ENCODE peak calls at places on chromosomes 11 and 22, in six cellular contexts. X is progenitor cell of endocrine pancreas; Q is neuronal stem cell; O is activated effector memory CD4-positive, alpha-beta T cell treated with Interleukin-2 at 50 U/mL for 16 hours; G is bronchial epithelial cell; W is GM12892. E is an unnamed sample.

GRCh38 chr22:27242111-27242436 is 559.5 kb downstream of the MN1 start:
- DNase-seq in G (no peak), W (no peak), O (no peak), Q (no peak), X (no peak), E (no peak)

GRCh38 chr22:47796128-47796908 is 1033.9 kb downstream of the TBC1D22A start:
- DNase-seq in G (no peak), W (no peak), Q (no peak), O (no peak), X (no peak), E (no peak)

GRCh38 chr11:44340656-44341055 is 30.7 kb upstream of the ALX4 start:
- DNase-seq in O (no peak), X (no peak), Q (no peak), W (no peak), G (no peak), E (no peak)

GRCh38 chr22:28075260-28075981 is 156.4 kb upstream of the PITPNB start:
- DNase-seq in G (peak; percentile 67), X (no peak), Q (no peak), W (no peak), O (no peak), E (no peak)

GRCh38 chr11:129703846-129704245 is 111.8 kb upstream of the TMEM45B start:
- DNase-seq in O (no peak), X (no peak), W (no peak), Q (no peak), G (no peak), E (no peak)

GRCh38 chr11:62402226-62402625 is 16.6 kb upstream of the SCGB1A1 start:
- DNase-seq in W (no peak), O (peak; percentile 55), Q (no peak), X (no peak), G (no peak), E (no peak)

GRCh38 chr11:60866911-60867870 is at the start of gene ZP1:
- DNase-seq in O (no peak), G (no peak), W (no peak), X (no peak), Q (no peak), E (peak; percentile 34)

GRCh38 chr11:35717520-35717919 is 54.9 kb downstream of the TRIM44 start:
- DNase-seq in O (no peak), W (no peak), X (no peak), Q (no peak), G (no peak), E (no peak)

GRCh38 chr11:130121430-130121978 is 38.1 kb upstream of the ST14 start:
- DNase-seq in O (no peak), X (no peak), Q (no peak), W (no peak), G (peak; percentile 52), E (no peak)

GRCh38 chr22:39598017-39598965 is 27.7 kb downstream of the CACNA1I start:
- DNase-seq in W (no peak), X (peak; percentile 68), G (peak; percentile 37), Q (peak; percentile 45), O (peak; percentile 49), E (peak; percentile 28)

GRCh38 chr11:7467652-7468051 is 17.7 kb upstream of the OLFML1 start:
- DNase-seq in Q (no peak), G (peak; percentile 28), W (no peak), O (no peak), X (no peak), E (no peak)

GRCh38 chr22:29348956-29349355 is 33.5 kb upstream of the RASL10A start:
- DNase-seq in G (peak; percentile 65), Q (no peak), W (no peak), X (no peak), O (no peak), E (no peak)

GRCh38 chr22:46072030-46072881 is 78.1 kb upstream of the PPARA start:
- DNase-seq in G (peak; percentile 18), O (peak; percentile 14), W (peak; percentile 51), X (no peak), Q (no peak), E (no peak)

GRCh38 chr11:127381247-127381646 is 380.7 kb upstream of the KIRREL3 start:
- DNase-seq in G (no peak), O (no peak), Q (no peak), W (no peak), X (no peak), E (no peak)

GRCh38 chr11:69209936-69210659 is 54.4 kb downstream of the SMIM38 start:
- DNase-seq in G (no peak), X (no peak), Q (no peak), W (no peak), O (no peak), E (no peak)

GRCh38 chr11:126308271-126308671 is 4.4 kb downstream of the DCPS start:
- DNase-seq in G (no peak), Q (no peak), X (no peak), O (no peak), W (no peak), E (no peak)

GRCh38 chr11:10305262-10305963 is 540 bp downstream of the ADM start:
- DNase-seq in X (no peak), G (no peak), W (no peak), O (no peak), Q (no peak), E (no peak)

GRCh38 chr11:126510621-126511370 is 155.3 kb downstream of the ST3GAL4 start:
- DNase-seq in G (no peak), O (no peak), Q (no peak), W (no peak), X (no peak), E (no peak)

E was measured in prostate gland.